ENCODE peak calls at places on chromosomes 11 and 22, in nine cellular contexts. One of them, this sample, is unnamed.

GRCh38 chr22:43002198-43002577 is 12.8 kb downstream of the PACSIN2 start:
- DNase-seq in fibroblast of mammary gland: peak; percentile 86
- DNase-seq in foreskin keratinocyte: peak; percentile 83
- DNase-seq in H7: no peak
- DNase-seq in stimulated activated CD8-positive, alpha-beta memory T cell treated with anti-CD3 and anti-CD28 coated beads, Interleukin-4, amount 100 ng/mL, for 24 hours: no peak
- DNase-seq in NCI-H1417 treated with DMSO at 0.1 percent for 48 hours: no peak
- DNase-seq in nucleus accumbens: no peak
- DNase-seq in central memory CD4-positive, alpha-beta T cell: no peak
- DNase-seq in stimulated activated CD4-positive, alpha-beta T cell treated with anti-CD3 and anti-CD28 coated beads, Interleukin-1b, Interleukin-23, amount 100 ng/mL, for 4 hours: no peak
- DNase-seq in this sample: no peak

GRCh38 chr11:123473941-123474668 is 44.0 kb downstream of the GRAMD1B start:
- DNase-seq in fibroblast of mammary gland: peak; percentile 97
- DNase-seq in foreskin keratinocyte: peak; percentile 77
- DNase-seq in H7: no peak
- DNase-seq in stimulated activated CD8-positive, alpha-beta memory T cell treated with anti-CD3 and anti-CD28 coated beads, Interleukin-4, amount 100 ng/mL, for 24 hours: no peak
- DNase-seq in NCI-H1417 treated with DMSO at 0.1 percent for 48 hours: no peak
- DNase-seq in nucleus accumbens: no peak
- DNase-seq in central memory CD4-positive, alpha-beta T cell: no peak
- DNase-seq in stimulated activated CD4-positive, alpha-beta T cell treated with anti-CD3 and anti-CD28 coated beads, Interleukin-1b, Interleukin-23, amount 100 ng/mL, for 4 hours: no peak
- DNase-seq in this sample: no peak

GRCh38 chr11:62556872-62557631 is 10.4 kb upstream of the AHNAK start:
- DNase-seq in fibroblast of mammary gland: no peak
- DNase-seq in foreskin keratinocyte: peak; percentile 46
- DNase-seq in H7: no peak
- DNase-seq in stimulated activated CD8-positive, alpha-beta memory T cell treated with anti-CD3 and anti-CD28 coated beads, Interleukin-4, amount 100 ng/mL, for 24 hours: no peak
- DNase-seq in NCI-H1417 treated with DMSO at 0.1 percent for 48 hours: no peak
- DNase-seq in nucleus accumbens: no peak
- DNase-seq in central memory CD4-positive, alpha-beta T cell: peak; percentile 72
- DNase-seq in stimulated activated CD4-positive, alpha-beta T cell treated with anti-CD3 and anti-CD28 coated beads, Interleukin-1b, Interleukin-23, amount 100 ng/mL, for 4 hours: no peak
- DNase-seq in this sample: no peak

GRCh38 chr11:104061851-104062521 is 25.5 kb downstream of the DDI1 start:
- DNase-seq in fibroblast of mammary gland: peak; percentile 52
- DNase-seq in foreskin keratinocyte: no peak
- DNase-seq in H7: no peak
- DNase-seq in stimulated activated CD8-positive, alpha-beta memory T cell treated with anti-CD3 and anti-CD28 coated beads, Interleukin-4, amount 100 ng/mL, for 24 hours: no peak
- DNase-seq in NCI-H1417 treated with DMSO at 0.1 percent for 48 hours: no peak
- DNase-seq in nucleus accumbens: no peak
- DNase-seq in central memory CD4-positive, alpha-beta T cell: no peak
- DNase-seq in stimulated activated CD4-positive, alpha-beta T cell treated with anti-CD3 and anti-CD28 coated beads, Interleukin-1b, Interleukin-23, amount 100 ng/mL, for 4 hours: no peak
- DNase-seq in this sample: peak; percentile 18

GRCh38 chr22:17087176-17088131 is 2.7 kb downstream of the IL17RA start:
- DNase-seq in fibroblast of mammary gland: peak; percentile 41
- DNase-seq in foreskin keratinocyte: no peak
- DNase-seq in H7: no peak
- DNase-seq in stimulated activated CD8-positive, alpha-beta memory T cell treated with anti-CD3 and anti-CD28 coated beads, Interleukin-4, amount 100 ng/mL, for 24 hours: peak; percentile 20
- DNase-seq in NCI-H1417 treated with DMSO at 0.1 percent for 48 hours: no peak
- DNase-seq in nucleus accumbens: no peak
- DNase-seq in central memory CD4-positive, alpha-beta T cell: peak; percentile 80
- DNase-seq in stimulated activated CD4-positive, alpha-beta T cell treated with anti-CD3 and anti-CD28 coated beads, Interleukin-1b, Interleukin-23, amount 100 ng/mL, for 4 hours: no peak
- DNase-seq in this sample: no peak

GRCh38 chr11:16356057-16356750 is at the start of gene SOX6:
- DNase-seq in fibroblast of mammary gland: no peak
- DNase-seq in foreskin keratinocyte: no peak
- DNase-seq in H7: peak; percentile 0
- DNase-seq in stimulated activated CD8-positive, alpha-beta memory T cell treated with anti-CD3 and anti-CD28 coated beads, Interleukin-4, amount 100 ng/mL, for 24 hours: no peak
- DNase-seq in NCI-H1417 treated with DMSO at 0.1 percent for 48 hours: no peak
- DNase-seq in nucleus accumbens: no peak
- DNase-seq in central memory CD4-positive, alpha-beta T cell: no peak
- DNase-seq in stimulated activated CD4-positive, alpha-beta T cell treated with anti-CD3 and anti-CD28 coated beads, Interleukin-1b, Interleukin-23, amount 100 ng/mL, for 4 hours: no peak
- DNase-seq in this sample: peak; percentile 87

GRCh38 chr11:35792148-35792845 is 129.7 kb downstream of the TRIM44 start:
- DNase-seq in fibroblast of mammary gland: no peak
- DNase-seq in foreskin keratinocyte: no peak
- DNase-seq in H7: no peak
- DNase-seq in stimulated activated CD8-positive, alpha-beta memory T cell treated with anti-CD3 and anti-CD28 coated beads, Interleukin-4, amount 100 ng/mL, for 24 hours: no peak
- DNase-seq in NCI-H1417 treated with DMSO at 0.1 percent for 48 hours: no peak
- DNase-seq in nucleus accumbens: no peak
- DNase-seq in central memory CD4-positive, alpha-beta T cell: no peak
- DNase-seq in stimulated activated CD4-positive, alpha-beta T cell treated with anti-CD3 and anti-CD28 coated beads, Interleukin-1b, Interleukin-23, amount 100 ng/mL, for 4 hours: no peak
- DNase-seq in this sample: no peak

GRCh38 chr22:36232715-36233401 is 6.5 kb downstream of the APOL2 start:
- DNase-seq in fibroblast of mammary gland: no peak
- DNase-seq in foreskin keratinocyte: no peak
- DNase-seq in H7: no peak
- DNase-seq in stimulated activated CD8-positive, alpha-beta memory T cell treated with anti-CD3 and anti-CD28 coated beads, Interleukin-4, amount 100 ng/mL, for 24 hours: no peak
- DNase-seq in NCI-H1417 treated with DMSO at 0.1 percent for 48 hours: no peak
- DNase-seq in nucleus accumbens: no peak
- DNase-seq in central memory CD4-positive, alpha-beta T cell: no peak
- DNase-seq in stimulated activated CD4-positive, alpha-beta T cell treated with anti-CD3 and anti-CD28 coated beads, Interleukin-1b, Interleukin-23, amount 100 ng/mL, for 4 hours: no peak
- DNase-seq in this sample: no peak

GRCh38 chr11:57792060-57792541 is 30.5 kb downstream of the CTNND1 start:
- DNase-seq in fibroblast of mammary gland: peak; percentile 50
- DNase-seq in foreskin keratinocyte: no peak
- DNase-seq in H7: no peak
- DNase-seq in stimulated activated CD8-positive, alpha-beta memory T cell treated with anti-CD3 and anti-CD28 coated beads, Interleukin-4, amount 100 ng/mL, for 24 hours: peak; percentile 65
- DNase-seq in NCI-H1417 treated with DMSO at 0.1 percent for 48 hours: no peak
- DNase-seq in nucleus accumbens: no peak
- DNase-seq in central memory CD4-positive, alpha-beta T cell: peak; percentile 94
- DNase-seq in stimulated activated CD4-positive, alpha-beta T cell treated with anti-CD3 and anti-CD28 coated beads, Interleukin-1b, Interleukin-23, amount 100 ng/mL, for 4 hours: peak; percentile 68
- DNase-seq in this sample: peak; percentile 88

GRCh38 chr11:44067266-44067665 is 1.2 kb downstream of the ACCS start:
- DNase-seq in fibroblast of mammary gland: no peak
- DNase-seq in foreskin keratinocyte: no peak
- DNase-seq in H7: no peak
- DNase-seq in stimulated activated CD8-positive, alpha-beta memory T cell treated with anti-CD3 and anti-CD28 coated beads, Interleukin-4, amount 100 ng/mL, for 24 hours: no peak
- DNase-seq in NCI-H1417 treated with DMSO at 0.1 percent for 48 hours: no peak
- DNase-seq in nucleus accumbens: no peak
- DNase-seq in central memory CD4-positive, alpha-beta T cell: no peak
- DNase-seq in stimulated activated CD4-positive, alpha-beta T cell treated with anti-CD3 and anti-CD28 coated beads, Interleukin-1b, Interleukin-23, amount 100 ng/mL, for 4 hours: no peak
- DNase-seq in this sample: no peak

GRCh38 chr22:50734343-50734771 is 3.6 kb upstream of the ACR start:
- DNase-seq in fibroblast of mammary gland: no peak
- DNase-seq in foreskin keratinocyte: no peak
- DNase-seq in H7: no peak
- DNase-seq in stimulated activated CD8-positive, alpha-beta memory T cell treated with anti-CD3 and anti-CD28 coated beads, Interleukin-4, amount 100 ng/mL, for 24 hours: no peak
- DNase-seq in NCI-H1417 treated with DMSO at 0.1 percent for 48 hours: no peak
- DNase-seq in nucleus accumbens: no peak
- DNase-seq in central memory CD4-positive, alpha-beta T cell: no peak
- DNase-seq in stimulated activated CD4-positive, alpha-beta T cell treated with anti-CD3 and anti-CD28 coated beads, Interleukin-1b, Interleukin-23, amount 100 ng/mL, for 4 hours: no peak
- DNase-seq in this sample: no peak

GRCh38 chr11:65718964-65719492 is 1.6 kb downstream of the RNASEH2C start:
- DNase-seq in fibroblast of mammary gland: peak; percentile 51
- DNase-seq in foreskin keratinocyte: no peak
- DNase-seq in H7: no peak
- DNase-seq in stimulated activated CD8-positive, alpha-beta memory T cell treated with anti-CD3 and anti-CD28 coated beads, Interleukin-4, amount 100 ng/mL, for 24 hours: no peak
- DNase-seq in NCI-H1417 treated with DMSO at 0.1 percent for 48 hours: no peak
- DNase-seq in nucleus accumbens: no peak
- DNase-seq in central memory CD4-positive, alpha-beta T cell: no peak
- DNase-seq in stimulated activated CD4-positive, alpha-beta T cell treated with anti-CD3 and anti-CD28 coated beads, Interleukin-1b, Interleukin-23, amount 100 ng/mL, for 4 hours: no peak
- DNase-seq in this sample: no peak

GRCh38 chr11:29984544-29984943 is 32.3 kb downstream of the KCNA4 start:
- DNase-seq in fibroblast of mammary gland: no peak
- DNase-seq in foreskin keratinocyte: no peak
- DNase-seq in H7: no peak
- DNase-seq in stimulated activated CD8-positive, alpha-beta memory T cell treated with anti-CD3 and anti-CD28 coated beads, Interleukin-4, amount 100 ng/mL, for 24 hours: no peak
- DNase-seq in NCI-H1417 treated with DMSO at 0.1 percent for 48 hours: no peak
- DNase-seq in nucleus accumbens: no peak
- DNase-seq in central memory CD4-positive, alpha-beta T cell: no peak
- DNase-seq in stimulated activated CD4-positive, alpha-beta T cell treated with anti-CD3 and anti-CD28 coated beads, Interleukin-1b, Interleukin-23, amount 100 ng/mL, for 4 hours: no peak
- DNase-seq in this sample: no peak

GRCh38 chr11:79439430-79439892 is 1.4 kb downstream of the TENM4 start:
- DNase-seq in fibroblast of mammary gland: peak; percentile 62
- DNase-seq in foreskin keratinocyte: peak; percentile 49
- DNase-seq in H7: peak; percentile 42
- DNase-seq in stimulated activated CD8-positive, alpha-beta memory T cell treated with anti-CD3 and anti-CD28 coated beads, Interleukin-4, amount 100 ng/mL, for 24 hours: no peak
- DNase-seq in NCI-H1417 treated with DMSO at 0.1 percent for 48 hours: no peak
- DNase-seq in nucleus accumbens: no peak
- DNase-seq in central memory CD4-positive, alpha-beta T cell: no peak
- DNase-seq in stimulated activated CD4-positive, alpha-beta T cell treated with anti-CD3 and anti-CD28 coated beads, Interleukin-1b, Interleukin-23, amount 100 ng/mL, for 4 hours: no peak
- DNase-seq in this sample: peak; percentile 14

GRCh38 chr11:6531267-6531752 is 34.2 kb downstream of the DNHD1 start:
- DNase-seq in fibroblast of mammary gland: peak; percentile 61
- DNase-seq in foreskin keratinocyte: peak; percentile 32
- DNase-seq in H7: peak; percentile 67
- DNase-seq in stimulated activated CD8-positive, alpha-beta memory T cell treated with anti-CD3 and anti-CD28 coated beads, Interleukin-4, amount 100 ng/mL, for 24 hours: no peak
- DNase-seq in NCI-H1417 treated with DMSO at 0.1 percent for 48 hours: no peak
- DNase-seq in nucleus accumbens: no peak
- DNase-seq in central memory CD4-positive, alpha-beta T cell: peak; percentile 39
- DNase-seq in stimulated activated CD4-positive, alpha-beta T cell treated with anti-CD3 and anti-CD28 coated beads, Interleukin-1b, Interleukin-23, amount 100 ng/mL, for 4 hours: no peak
- DNase-seq in this sample: peak; percentile 76

GRCh38 chr11:56849250-56849649 is 100.8 kb upstream of the OR9G4 start:
- DNase-seq in fibroblast of mammary gland: no peak
- DNase-seq in foreskin keratinocyte: peak; percentile 71
- DNase-seq in H7: no peak
- DNase-seq in stimulated activated CD8-positive, alpha-beta memory T cell treated with anti-CD3 and anti-CD28 coated beads, Interleukin-4, amount 100 ng/mL, for 24 hours: no peak
- DNase-seq in NCI-H1417 treated with DMSO at 0.1 percent for 48 hours: no peak
- DNase-seq in nucleus accumbens: no peak
- DNase-seq in central memory CD4-positive, alpha-beta T cell: no peak
- DNase-seq in stimulated activated CD4-positive, alpha-beta T cell treated with anti-CD3 and anti-CD28 coated beads, Interleukin-1b, Interleukin-23, amount 100 ng/mL, for 4 hours: no peak
- DNase-seq in this sample: no peak

GRCh38 chr22:23166841-23167610 is 13.3 kb upstream of the BCR start:
- DNase-seq in fibroblast of mammary gland: no peak
- DNase-seq in foreskin keratinocyte: no peak
- DNase-seq in H7: peak; percentile 66
- DNase-seq in stimulated activated CD8-positive, alpha-beta memory T cell treated with anti-CD3 and anti-CD28 coated beads, Interleukin-4, amount 100 ng/mL, for 24 hours: no peak
- DNase-seq in NCI-H1417 treated with DMSO at 0.1 percent for 48 hours: no peak
- DNase-seq in nucleus accumbens: no peak
- DNase-seq in central memory CD4-positive, alpha-beta T cell: no peak
- DNase-seq in stimulated activated CD4-positive, alpha-beta T cell treated with anti-CD3 and anti-CD28 coated beads, Interleukin-1b, Interleukin-23, amount 100 ng/mL, for 4 hours: no peak
- DNase-seq in this sample: no peak

GRCh38 chr11:117464778-117465177 is 137.1 kb downstream of the CEP164 start:
- DNase-seq in fibroblast of mammary gland: no peak
- DNase-seq in foreskin keratinocyte: no peak
- DNase-seq in H7: no peak
- DNase-seq in stimulated activated CD8-positive, alpha-beta memory T cell treated with anti-CD3 and anti-CD28 coated beads, Interleukin-4, amount 100 ng/mL, for 24 hours: no peak
- DNase-seq in NCI-H1417 treated with DMSO at 0.1 percent for 48 hours: no peak
- DNase-seq in nucleus accumbens: no peak
- DNase-seq in central memory CD4-positive, alpha-beta T cell: no peak
- DNase-seq in stimulated activated CD4-positive, alpha-beta T cell treated with anti-CD3 and anti-CD28 coated beads, Interleukin-1b, Interleukin-23, amount 100 ng/mL, for 4 hours: no peak
- DNase-seq in this sample: no peak

GRCh38 chr22:47193606-47194316 is 431.3 kb downstream of the TBC1D22A start:
- DNase-seq in fibroblast of mammary gland: no peak
- DNase-seq in foreskin keratinocyte: no peak
- DNase-seq in H7: peak; percentile 39
- DNase-seq in stimulated activated CD8-positive, alpha-beta memory T cell treated with anti-CD3 and anti-CD28 coated beads, Interleukin-4, amount 100 ng/mL, for 24 hours: no peak
- DNase-seq in NCI-H1417 treated with DMSO at 0.1 percent for 48 hours: no peak
- DNase-seq in nucleus accumbens: no peak
- DNase-seq in central memory CD4-positive, alpha-beta T cell: no peak
- DNase-seq in stimulated activated CD4-positive, alpha-beta T cell treated with anti-CD3 and anti-CD28 coated beads, Interleukin-1b, Interleukin-23, amount 100 ng/mL, for 4 hours: no peak
- DNase-seq in this sample: no peak

GRCh38 chr22:36252754-36253522 is at the start of gene APOL1:
- DNase-seq in fibroblast of mammary gland: peak; percentile 59
- DNase-seq in foreskin keratinocyte: no peak
- DNase-seq in H7: no peak
- DNase-seq in stimulated activated CD8-positive, alpha-beta memory T cell treated with anti-CD3 and anti-CD28 coated beads, Interleukin-4, amount 100 ng/mL, for 24 hours: peak; percentile 28
- DNase-seq in NCI-H1417 treated with DMSO at 0.1 percent for 48 hours: no peak
- DNase-seq in nucleus accumbens: no peak
- DNase-seq in central memory CD4-positive, alpha-beta T cell: peak; percentile 56
- DNase-seq in stimulated activated CD4-positive, alpha-beta T cell treated with anti-CD3 and anti-CD28 coated beads, Interleukin-1b, Interleukin-23, amount 100 ng/mL, for 4 hours: peak; percentile 46
- DNase-seq in this sample: peak; percentile 42

GRCh38 chr11:78841451-78842060 is 266.9 kb upstream of the NARS2 start:
- DNase-seq in fibroblast of mammary gland: peak; percentile 58
- DNase-seq in foreskin keratinocyte: peak; percentile 20
- DNase-seq in H7: no peak
- DNase-seq in stimulated activated CD8-positive, alpha-beta memory T cell treated with anti-CD3 and anti-CD28 coated beads, Interleukin-4, amount 100 ng/mL, for 24 hours: no peak
- DNase-seq in NCI-H1417 treated with DMSO at 0.1 percent for 48 hours: no peak
- DNase-seq in nucleus accumbens: no peak
- DNase-seq in central memory CD4-positive, alpha-beta T cell: no peak
- DNase-seq in stimulated activated CD4-positive, alpha-beta T cell treated with anti-CD3 and anti-CD28 coated beads, Interleukin-1b, Interleukin-23, amount 100 ng/mL, for 4 hours: no peak
- DNase-seq in this sample: no peak

GRCh38 chr22:17167486-17167885 is 8.4 kb upstream of the HDHD5 start:
- DNase-seq in fibroblast of mammary gland: no peak
- DNase-seq in foreskin keratinocyte: no peak
- DNase-seq in H7: no peak
- DNase-seq in stimulated activated CD8-positive, alpha-beta memory T cell treated with anti-CD3 and anti-CD28 coated beads, Interleukin-4, amount 100 ng/mL, for 24 hours: no peak
- DNase-seq in NCI-H1417 treated with DMSO at 0.1 percent for 48 hours: no peak
- DNase-seq in nucleus accumbens: no peak
- DNase-seq in central memory CD4-positive, alpha-beta T cell: no peak
- DNase-seq in stimulated activated CD4-positive, alpha-beta T cell treated with anti-CD3 and anti-CD28 coated beads, Interleukin-1b, Interleukin-23, amount 100 ng/mL, for 4 hours: no peak
- DNase-seq in this sample: peak; percentile 47

GRCh38 chr11:107370390-107370789 is 87.2 kb downstream of the CWF19L2 start:
- DNase-seq in fibroblast of mammary gland: peak; percentile 36
- DNase-seq in foreskin keratinocyte: no peak
- DNase-seq in H7: no peak
- DNase-seq in stimulated activated CD8-positive, alpha-beta memory T cell treated with anti-CD3 and anti-CD28 coated beads, Interleukin-4, amount 100 ng/mL, for 24 hours: no peak
- DNase-seq in NCI-H1417 treated with DMSO at 0.1 percent for 48 hours: no peak
- DNase-seq in nucleus accumbens: no peak
- DNase-seq in central memory CD4-positive, alpha-beta T cell: no peak
- DNase-seq in stimulated activated CD4-positive, alpha-beta T cell treated with anti-CD3 and anti-CD28 coated beads, Interleukin-1b, Interleukin-23, amount 100 ng/mL, for 4 hours: no peak
- DNase-seq in this sample: no peak

GRCh38 chr22:42635531-42635930 is 4.9 kb downstream of the ATP5MGL start:
- DNase-seq in fibroblast of mammary gland: peak; percentile 92
- DNase-seq in foreskin keratinocyte: peak; percentile 91
- DNase-seq in H7: no peak
- DNase-seq in stimulated activated CD8-positive, alpha-beta memory T cell treated with anti-CD3 and anti-CD28 coated beads, Interleukin-4, amount 100 ng/mL, for 24 hours: no peak
- DNase-seq in NCI-H1417 treated with DMSO at 0.1 percent for 48 hours: no peak
- DNase-seq in nucleus accumbens: no peak
- DNase-seq in central memory CD4-positive, alpha-beta T cell: no peak
- DNase-seq in stimulated activated CD4-positive, alpha-beta T cell treated with anti-CD3 and anti-CD28 coated beads, Interleukin-1b, Interleukin-23, amount 100 ng/mL, for 4 hours: no peak
- DNase-seq in this sample: no peak

GRCh38 chr11:131609921-131610320 is 239.5 kb downstream of the NTM start:
- DNase-seq in fibroblast of mammary gland: no peak
- DNase-seq in foreskin keratinocyte: no peak
- DNase-seq in H7: no peak
- DNase-seq in stimulated activated CD8-positive, alpha-beta memory T cell treated with anti-CD3 and anti-CD28 coated beads, Interleukin-4, amount 100 ng/mL, for 24 hours: no peak
- DNase-seq in NCI-H1417 treated with DMSO at 0.1 percent for 48 hours: no peak
- DNase-seq in nucleus accumbens: no peak
- DNase-seq in central memory CD4-positive, alpha-beta T cell: no peak
- DNase-seq in stimulated activated CD4-positive, alpha-beta T cell treated with anti-CD3 and anti-CD28 coated beads, Interleukin-1b, Interleukin-23, amount 100 ng/mL, for 4 hours: no peak
- DNase-seq in this sample: peak; percentile 77

GRCh38 chr11:120774591-120775386 is 249.1 kb upstream of the TBCEL start:
- DNase-seq in fibroblast of mammary gland: no peak
- DNase-seq in foreskin keratinocyte: no peak
- DNase-seq in H7: peak; percentile 4
- DNase-seq in stimulated activated CD8-positive, alpha-beta memory T cell treated with anti-CD3 and anti-CD28 coated beads, Interleukin-4, amount 100 ng/mL, for 24 hours: no peak
- DNase-seq in NCI-H1417 treated with DMSO at 0.1 percent for 48 hours: no peak
- DNase-seq in nucleus accumbens: no peak
- DNase-seq in central memory CD4-positive, alpha-beta T cell: no peak
- DNase-seq in stimulated activated CD4-positive, alpha-beta T cell treated with anti-CD3 and anti-CD28 coated beads, Interleukin-1b, Interleukin-23, amount 100 ng/mL, for 4 hours: no peak
- DNase-seq in this sample: no peak

GRCh38 chr11:119800171-119800570 is 71.2 kb upstream of the NECTIN1 start:
- DNase-seq in fibroblast of mammary gland: no peak
- DNase-seq in foreskin keratinocyte: peak; percentile 4
- DNase-seq in H7: no peak
- DNase-seq in stimulated activated CD8-positive, alpha-beta memory T cell treated with anti-CD3 and anti-CD28 coated beads, Interleukin-4, amount 100 ng/mL, for 24 hours: no peak
- DNase-seq in NCI-H1417 treated with DMSO at 0.1 percent for 48 hours: no peak
- DNase-seq in nucleus accumbens: no peak
- DNase-seq in central memory CD4-positive, alpha-beta T cell: no peak
- DNase-seq in stimulated activated CD4-positive, alpha-beta T cell treated with anti-CD3 and anti-CD28 coated beads, Interleukin-1b, Interleukin-23, amount 100 ng/mL, for 4 hours: no peak
- DNase-seq in this sample: no peak

GRCh38 chr11:15158351-15159015 is 43.8 kb downstream of the INSC start:
- DNase-seq in fibroblast of mammary gland: peak; percentile 97
- DNase-seq in foreskin keratinocyte: peak; percentile 30
- DNase-seq in H7: no peak
- DNase-seq in stimulated activated CD8-positive, alpha-beta memory T cell treated with anti-CD3 and anti-CD28 coated beads, Interleukin-4, amount 100 ng/mL, for 24 hours: no peak
- DNase-seq in NCI-H1417 treated with DMSO at 0.1 percent for 48 hours: no peak
- DNase-seq in nucleus accumbens: no peak
- DNase-seq in central memory CD4-positive, alpha-beta T cell: no peak
- DNase-seq in stimulated activated CD4-positive, alpha-beta T cell treated with anti-CD3 and anti-CD28 coated beads, Interleukin-1b, Interleukin-23, amount 100 ng/mL, for 4 hours: no peak
- DNase-seq in this sample: no peak

GRCh38 chr11:69472766-69473519 is 8.5 kb upstream of the LINC01488 start:
- DNase-seq in fibroblast of mammary gland: no peak
- DNase-seq in foreskin keratinocyte: no peak
- DNase-seq in H7: no peak
- DNase-seq in stimulated activated CD8-positive, alpha-beta memory T cell treated with anti-CD3 and anti-CD28 coated beads, Interleukin-4, amount 100 ng/mL, for 24 hours: no peak
- DNase-seq in NCI-H1417 treated with DMSO at 0.1 percent for 48 hours: no peak
- DNase-seq in nucleus accumbens: no peak
- DNase-seq in central memory CD4-positive, alpha-beta T cell: no peak
- DNase-seq in stimulated activated CD4-positive, alpha-beta T cell treated with anti-CD3 and anti-CD28 coated beads, Interleukin-1b, Interleukin-23, amount 100 ng/mL, for 4 hours: no peak
- DNase-seq in this sample: no peak

GRCh38 chr11:105007463-105007862 is 15.5 kb downstream of the CASP5 start:
- DNase-seq in fibroblast of mammary gland: no peak
- DNase-seq in foreskin keratinocyte: no peak
- DNase-seq in H7: no peak
- DNase-seq in stimulated activated CD8-positive, alpha-beta memory T cell treated with anti-CD3 and anti-CD28 coated beads, Interleukin-4, amount 100 ng/mL, for 24 hours: no peak
- DNase-seq in NCI-H1417 treated with DMSO at 0.1 percent for 48 hours: no peak
- DNase-seq in nucleus accumbens: no peak
- DNase-seq in central memory CD4-positive, alpha-beta T cell: no peak
- DNase-seq in stimulated activated CD4-positive, alpha-beta T cell treated with anti-CD3 and anti-CD28 coated beads, Interleukin-1b, Interleukin-23, amount 100 ng/mL, for 4 hours: no peak
- DNase-seq in this sample: no peak

GRCh38 chr11:108221401-108221800 is 1.0 kb downstream of the NPAT start:
- DNase-seq in fibroblast of mammary gland: peak; percentile 40
- DNase-seq in foreskin keratinocyte: peak; percentile 15
- DNase-seq in H7: no peak
- DNase-seq in stimulated activated CD8-positive, alpha-beta memory T cell treated with anti-CD3 and anti-CD28 coated beads, Interleukin-4, amount 100 ng/mL, for 24 hours: no peak
- DNase-seq in NCI-H1417 treated with DMSO at 0.1 percent for 48 hours: no peak
- DNase-seq in nucleus accumbens: no peak
- DNase-seq in central memory CD4-positive, alpha-beta T cell: no peak
- DNase-seq in stimulated activated CD4-positive, alpha-beta T cell treated with anti-CD3 and anti-CD28 coated beads, Interleukin-1b, Interleukin-23, amount 100 ng/mL, for 4 hours: no peak
- DNase-seq in this sample: peak; percentile 14